ENCODE peak calls at places on chromosomes 2 and 18, in nine cellular contexts. U is heart left ventricle, L is mucosa of descending colon, T is WERI-Rb-1, O is suprapubic skin, G is hepatocyte, A is body of pancreas, N is sigmoid colon, H is cardiac muscle cell. V is an unnamed sample. For H3K36me3, the result is how much of the 10 kb centered on the place peaks cover.

GRCh38 chr2:86216577-86217555 is 17.6 kb downstream of the MRPL35 start:
- DNase-seq in L (no peak), A (no peak), U (no peak), T (no peak), O (no peak), N (no peak), H (peak), G (no peak), V (no peak)

GRCh38 chr2:49045083-49045482 is 109.2 kb downstream of the FSHR start:
- DNase-seq in G (no peak), A (no peak), U (no peak), O (no peak), L (no peak), H (no peak), T (no peak), N (no peak), V (no peak)

GRCh38 chr2:9217838-9218770 is 11.5 kb downstream of the ASAP2 start:
- DNase-seq in O (no peak), G (no peak), N (no peak), A (no peak), L (no peak), T (no peak), U (no peak), H (no peak), V (no peak)

GRCh38 chr2:171432206-171432968 is 1.4 kb downstream of the METTL8 start:
- DNase-seq in G (no peak), L (no peak), T (no peak), U (no peak), A (no peak), N (no peak), H (no peak), O (no peak), V (no peak)

GRCh38 chr2:136920652-136921333 is 155.4 kb downstream of the THSD7B start:
- DNase-seq in H (no peak), N (no peak), T (peak), O (no peak), U (no peak), A (no peak), L (no peak), G (peak), V (no peak)

GRCh38 chr2:224366269-224366668 is 35.6 kb downstream of the FAM124B start:
- DNase-seq in H (peak), G (no peak), O (no peak), T (no peak), N (no peak), L (no peak), A (no peak), U (no peak), V (no peak)

GRCh38 chr2:60530228-60530627 is 23.2 kb downstream of the BCL11A start:
- DNase-seq in T (no peak), A (peak), G (peak), N (peak), L (peak), U (no peak), H (no peak), O (no peak), V (no peak)

GRCh38 chr2:107932986-107933385 is 53.3 kb upstream of the SLC5A7 start:
- DNase-seq in H (peak), L (no peak), O (no peak), G (peak), A (no peak), T (no peak), U (no peak), N (no peak), V (no peak)

GRCh38 chr2:72116081-72116533 is 31.6 kb downstream of the CYP26B1 start:
- DNase-seq in G (no peak), L (no peak), O (peak), U (no peak), H (peak), A (no peak), T (peak), N (peak), V (no peak)

GRCh38 chr18:45386256-45386655 is 229.0 kb upstream of the SLC14A2 start:
- DNase-seq in O (no peak), H (peak), N (no peak), T (peak), L (peak), G (peak), U (no peak), A (peak), V (peak)

GRCh38 chr2:170243118-170243837 is 65.3 kb downstream of the MYO3B start:
- DNase-seq in T (no peak), O (no peak), L (no peak), H (no peak), G (no peak), A (no peak), N (no peak), U (no peak), V (no peak)

GRCh38 chr2:150789376-150789905 is 302.0 kb upstream of the RND3 start:
- DNase-seq in U (no peak), L (no peak), T (no peak), H (peak), A (no peak), N (no peak), O (no peak), G (no peak), V (no peak)

GRCh38 chr2:170932948-170933347 is 3.9 kb downstream of the GORASP2 start:
- DNase-seq in A (no peak), G (no peak), U (no peak), L (no peak), T (no peak), O (no peak), H (no peak), N (no peak), V (no peak)

GRCh38 chr2:12824304-12824761 is 107.6 kb downstream of the TRIB2 start:
- DNase-seq in L (no peak), O (no peak), N (no peak), U (peak), H (peak), T (no peak), A (no peak), G (peak), V (no peak)

GRCh38 chr2:224004105-224004715 is 34.9 kb downstream of the SERPINE2 start:
- DNase-seq in L (no peak), A (no peak), N (no peak), U (no peak), H (peak), O (no peak), G (no peak), T (no peak), V (no peak)

GRCh38 chr2:127656569-127657231 is 10.7 kb downstream of the GPR17 start:
- DNase-seq in O (no peak), L (no peak), U (no peak), A (no peak), N (peak), G (no peak), H (no peak), T (no peak), V (no peak)

GRCh38 chr2:152042636-152043615 is 55.9 kb downstream of the CACNB4 start:
- DNase-seq in H (no peak), N (no peak), G (no peak), A (no peak), T (no peak), U (no peak), O (no peak), L (no peak), V (no peak)

GRCh38 chr18:3177902-3178687 is 41.7 kb downstream of the MYOM1 start:
- DNase-seq in N (peak), G (no peak), A (peak), T (no peak), L (peak), U (peak), H (peak), O (peak), V (no peak)

GRCh38 chr2:61978522-61978921 is 73.0 kb downstream of the COMMD1 start:
- DNase-seq in H (no peak), T (no peak), G (no peak), U (peak), L (peak), O (no peak), A (peak), N (no peak), V (no peak)

GRCh38 chr18:54805571-54806334 is 22.5 kb upstream of the RAB27B start:
- DNase-seq in H (peak), O (no peak), T (no peak), N (no peak), G (peak), L (no peak), U (no peak), A (no peak), V (no peak)

GRCh38 chr2:163348843-163349395 is 386.9 kb downstream of the FIGN start:
- DNase-seq in L (peak), A (no peak), U (peak), N (no peak), T (no peak), H (peak), G (peak), O (no peak), V (peak)

GRCh38 chr18:11849845-11850747 is 1.1 kb upstream of the CHMP1B start:
- DNase-seq in G (peak), N (peak), A (peak), T (peak), H (peak), U (peak), L (peak), O (peak), V (peak)

GRCh38 chr2:141498561-141498960 is 632.3 kb downstream of the LRP1B start:
- DNase-seq in N (no peak), H (no peak), G (no peak), U (no peak), T (no peak), L (no peak), O (no peak), A (no peak), V (no peak)

DNA sequence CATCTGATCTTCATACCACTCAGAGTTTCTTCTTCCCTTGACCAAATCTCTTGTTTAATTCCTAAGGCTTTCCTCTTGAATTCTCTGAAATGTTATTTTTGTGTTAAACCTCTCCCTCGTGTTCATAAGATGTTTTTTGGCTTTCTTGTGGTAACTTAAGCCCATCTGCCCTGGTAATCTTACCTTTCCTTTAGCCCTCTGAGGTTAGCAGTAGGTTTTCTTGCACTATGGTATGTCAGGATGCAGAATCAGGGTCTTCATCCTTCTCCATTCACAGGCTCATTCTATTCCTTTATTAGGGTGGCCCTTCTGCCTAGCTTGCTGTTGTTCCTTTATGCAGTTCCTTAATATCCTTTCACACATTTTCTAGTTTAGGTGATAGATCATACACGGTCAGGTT is 24.1 kb downstream of the GIGYF2 start:
- DNase-seq in U (no peak), L (no peak), N (no peak), T (no peak), O (no peak), G (no peak), A (no peak), H (no peak), V (no peak)
- H3K36me3 ChIP-seq in U (under half), L (under half), N (under half), T (under half), O (under half), G (under half), A (under half), H (under half), V (under half)

DNA sequence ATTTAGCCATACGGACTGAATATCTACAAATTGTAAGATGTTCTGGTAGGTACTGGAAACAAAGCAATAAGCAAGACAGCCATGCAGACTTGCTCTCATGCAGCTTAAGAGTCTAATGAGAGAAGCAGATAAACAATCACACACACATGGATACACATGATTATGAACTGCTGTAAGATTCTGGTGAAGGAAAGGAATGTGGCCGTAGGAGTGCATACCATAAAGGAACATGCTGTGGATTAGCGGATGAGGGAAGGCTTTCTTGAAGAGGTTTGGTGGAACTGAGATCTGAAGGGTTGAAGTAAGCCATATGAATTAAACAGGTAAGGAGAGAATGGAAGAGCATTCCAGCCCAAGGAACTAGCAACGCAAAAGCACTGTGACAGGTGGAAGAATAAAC is 13.8 kb downstream of the CCDC93 start:
- DNase-seq in G (no peak), U (no peak), A (no peak), L (no peak), H (no peak), T (no peak), O (no peak), N (no peak), V (no peak)
- H3K36me3 ChIP-seq in G (under half), U (under half), A (under half), L (under half), H (under half), T (under half), O (half or more), N (half or more), V (under half)

DNA sequence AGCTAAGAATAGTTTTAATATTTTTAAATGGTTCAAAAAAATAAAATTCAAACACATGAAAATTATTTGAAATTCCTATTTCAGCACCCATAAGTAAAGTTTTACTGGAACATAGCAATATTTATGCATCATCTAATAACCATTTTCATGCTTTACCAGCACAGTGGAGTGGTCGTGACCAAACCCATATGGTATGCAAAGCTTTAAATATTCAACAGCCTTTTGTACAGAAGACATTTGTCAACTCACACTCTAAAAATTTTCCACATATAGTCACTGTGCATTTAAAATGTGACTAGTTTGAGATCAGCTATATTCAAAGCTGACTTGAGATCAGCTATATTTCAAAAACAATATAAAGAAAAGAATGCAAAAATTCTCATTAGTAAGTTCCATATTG is 46.2 kb downstream of the PUM2 start:
- DNase-seq in L (no peak), U (no peak), H (no peak), G (no peak), O (no peak), A (no peak), N (no peak), T (no peak), V (no peak)
- H3K36me3 ChIP-seq in L (under half), U (under half), H (under half), G (under half), O (half or more), A (under half), N (half or more), T (half or more), V (under half)

GRCh38 chr2:69345434-69345833 is 41.6 kb downstream of the GFPT1 start:
- DNase-seq in G (no peak), T (no peak), L (no peak), O (no peak), H (peak), U (no peak), N (no peak), A (no peak), V (no peak)
- H3K36me3 ChIP-seq in G (under half), T (half or more), L (under half), O (half or more), H (half or more), U (under half), N (half or more), A (under half), V (under half)

GRCh38 chr2:199950396-199950795 is 4.9 kb downstream of the TYW5 start:
- DNase-seq in L (no peak), H (no peak), T (no peak), N (no peak), A (no peak), O (no peak), G (no peak), U (no peak), V (no peak)

GRCh38 chr2:199951023-199951422 is 4.3 kb downstream of the TYW5 start:
- DNase-seq in O (no peak), N (no peak), U (no peak), A (no peak), T (no peak), H (no peak), G (no peak), L (no peak), V (no peak)

GRCh38 chr2:199946836-199947235 is 8.5 kb downstream of the TYW5 start:
- DNase-seq in O (no peak), A (no peak), U (no peak), T (no peak), H (no peak), N (no peak), L (no peak), G (no peak), V (no peak)

GRCh38 chr2:199943373-199943772 is 11.9 kb downstream of the TYW5 start:
- DNase-seq in T (no peak), N (no peak), H (no peak), O (no peak), L (no peak), A (no peak), G (no peak), U (no peak), V (no peak)

GRCh38 chr2:199946196-199946595 is 9.1 kb downstream of the TYW5 start:
- DNase-seq in O (no peak), G (no peak), L (no peak), A (no peak), U (no peak), H (no peak), N (no peak), T (no peak), V (no peak)
- H3K36me3 ChIP-seq in O (under half), G (under half), L (under half), A (under half), U (under half), H (under half), N (half or more), T (half or more), V (under half)

GRCh38 chr2:37244017-37244416 is 12.6 kb downstream of the NDUFAF7 start:
- DNase-seq in L (no peak), A (no peak), U (no peak), N (no peak), T (no peak), H (peak), O (no peak), G (no peak), V (no peak)

GRCh38 chr2:37246205-37246604 is 14.7 kb downstream of the NDUFAF7 start:
- DNase-seq in H (no peak), A (no peak), U (no peak), O (no peak), L (no peak), N (no peak), G (no peak), T (no peak), V (no peak)

GRCh38 chr2:37243435-37243834 is 12.0 kb downstream of the NDUFAF7 start:
- DNase-seq in G (no peak), T (no peak), O (no peak), U (no peak), N (no peak), H (no peak), L (no peak), A (no peak), V (no peak)
- H3K36me3 ChIP-seq in G (under half), T (half or more), O (half or more), U (under half), N (half or more), H (half or more), L (under half), A (under half), V (under half)

DNA sequence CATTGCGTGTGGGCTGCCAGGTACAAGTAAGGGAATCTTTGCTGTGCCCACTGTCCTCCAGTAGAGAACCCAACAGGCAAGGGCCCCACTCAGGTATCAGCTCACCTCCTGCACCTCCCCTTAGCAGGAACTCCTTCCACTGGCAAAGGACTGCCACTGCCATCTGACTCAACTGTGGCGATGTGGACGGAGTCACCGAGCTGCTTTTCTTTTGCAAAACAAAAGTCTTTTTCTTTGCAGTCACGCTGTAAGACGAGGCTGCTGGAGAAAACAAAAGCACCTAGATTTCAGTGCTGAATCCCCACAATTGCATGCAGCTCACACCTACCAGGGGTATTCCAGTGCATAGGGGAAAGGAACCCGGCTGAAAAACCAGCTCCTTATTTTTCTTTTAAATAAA is 7.9 kb downstream of the MTERF4 start:
- DNase-seq in T (no peak), N (no peak), L (no peak), O (no peak), G (no peak), U (no peak), H (no peak), A (no peak), V (no peak)
- H3K36me3 ChIP-seq in T (half or more), N (half or more), L (under half), O (half or more), G (under half), U (under half), H (half or more), A (under half), V (under half)

GRCh38 chr2:28901202-28901601 is 6.7 kb downstream of the WDR43 start:
- DNase-seq in L (no peak), H (no peak), A (no peak), U (no peak), G (no peak), T (no peak), O (no peak), N (no peak), V (no peak)
- H3K36me3 ChIP-seq in L (under half), H (under half), A (under half), U (under half), G (under half), T (half or more), O (under half), N (under half), V (under half)

GRCh38 chr2:10654069-10654468 is 35.7 kb downstream of the NOL10 start:
- DNase-seq in U (no peak), T (no peak), H (peak), N (no peak), G (peak), L (peak), O (no peak), A (peak), V (no peak)
- H3K36me3 ChIP-seq in U (under half), T (half or more), H (under half), N (half or more), G (under half), L (under half), O (half or more), A (under half), V (under half)

DNA sequence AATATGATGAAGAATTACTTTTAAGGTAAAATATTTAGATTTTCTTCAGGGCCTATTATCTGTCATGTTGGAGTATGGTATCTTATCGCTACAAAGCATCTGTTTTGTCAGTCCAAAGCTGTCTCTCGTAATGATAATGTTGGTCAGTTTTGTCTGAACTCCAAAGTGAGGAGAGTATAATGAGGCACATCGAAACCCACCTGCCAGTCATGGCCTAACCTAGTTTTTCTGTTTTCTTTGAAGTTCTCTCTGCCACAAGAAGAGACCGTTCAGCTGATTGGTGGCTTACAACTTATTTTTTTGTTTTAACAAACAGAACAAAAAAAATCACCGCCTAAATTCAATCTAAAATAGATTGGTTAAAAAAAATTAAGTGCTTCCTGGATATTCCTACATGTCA is 1387.9 kb downstream of the RPIA start:
- DNase-seq in A (no peak), G (no peak), N (no peak), U (no peak), L (no peak), O (no peak), T (no peak), H (no peak), V (no peak)
- H3K36me3 ChIP-seq in A (under half), G (under half), N (under half), U (under half), L (under half), O (under half), T (under half), H (under half), V (under half)